ENCODE peak calls at places on chromosomes 7 and 10, in ten cellular contexts. Q, W, K, V, S, R, B, X, E and M are unnamed samples.

GRCh38 chr7:123692471-123692877 is 36.8 kb downstream of the LMOD2 start:
- ATAC-seq in S (no peak), K (peak), Q (no peak), X (no peak), V (no peak), B (no peak), W (no peak), R (no peak), E (no peak), M (no peak)

GRCh38 chr10:59000162-59000825 is 176.1 kb upstream of the PHYHIPL start:
- ATAC-seq in E (no peak), S (no peak), W (no peak), Q (no peak), K (peak), R (no peak), B (no peak), X (no peak), V (no peak), M (no peak)

GRCh38 chr7:73830872-73831655 is at the start of gene CLDN4:
- ATAC-seq in W (no peak), V (no peak), Q (no peak), K (no peak), X (no peak), S (peak), B (peak), E (no peak), R (no peak), M (no peak)

GRCh38 chr10:89611282-89611681 is 33.8 kb downstream of the PANK1 start:
- ATAC-seq in X (no peak), V (no peak), B (no peak), R (no peak), K (no peak), E (no peak), W (no peak), Q (no peak), S (no peak), M (no peak)

GRCh38 chr10:29648114-29648982 is 13.6 kb upstream of the SVIL start:
- ATAC-seq in Q (peak), X (peak), K (peak), S (no peak), R (peak), B (peak), V (no peak), E (peak), W (peak), M (peak)

GRCh38 chr10:128578766-128579165 is 452.5 kb upstream of the MKI67 start:
- ATAC-seq in R (no peak), Q (no peak), B (no peak), S (no peak), X (no peak), E (no peak), W (no peak), K (no peak), V (no peak), M (no peak)

GRCh38 chr10:62647375-62648092 is 157.0 kb upstream of the ADO start:
- ATAC-seq in B (no peak), V (peak), S (no peak), R (no peak), Q (no peak), E (peak), W (peak), X (peak), K (no peak), M (peak)

GRCh38 chr10:103982639-103983038 is 15.7 kb downstream of the SLK start:
- ATAC-seq in V (no peak), W (no peak), B (peak), K (no peak), R (no peak), E (no peak), Q (no peak), X (no peak), S (no peak), M (no peak)

GRCh38 chr7:105655901-105656380 is 74.6 kb upstream of the EFCAB10 start:
- ATAC-seq in E (no peak), K (no peak), S (no peak), B (no peak), W (no peak), X (no peak), V (no peak), R (no peak), Q (no peak), M (no peak)

GRCh38 chr7:32536585-32536984 is 41.3 kb downstream of the AVL9 start:
- ATAC-seq in X (no peak), W (no peak), Q (no peak), S (no peak), K (peak), B (no peak), V (no peak), R (no peak), E (no peak), M (no peak)

GRCh38 chr7:116863168-116863670 is 832 bp downstream of the CAPZA2 start:
- ATAC-seq in S (no peak), K (peak), R (no peak), Q (no peak), X (no peak), E (no peak), V (no peak), B (peak), W (no peak), M (no peak)

GRCh38 chr10:28217848-28218247 is 85.0 kb downstream of the MPP7 start:
- ATAC-seq in B (no peak), S (no peak), W (peak), V (no peak), E (peak), Q (no peak), K (no peak), X (peak), R (peak), M (peak)

GRCh38 chr7:50367570-50367969 is 63.1 kb downstream of the IKZF1 start:
- ATAC-seq in B (no peak), K (no peak), E (peak), S (no peak), V (no peak), W (peak), X (peak), Q (no peak), R (peak), M (peak)

GRCh38 chr7:97117035-97117371 is 495 bp upstream of the SDHAF3 start:
- ATAC-seq in V (no peak), E (no peak), Q (peak), S (no peak), K (peak), W (no peak), X (no peak), B (no peak), R (no peak), M (no peak)

GRCh38 chr7:50379082-50379481 is 71.1 kb downstream of the FIGNL1 start:
- ATAC-seq in R (peak), K (no peak), S (peak), W (peak), V (no peak), Q (no peak), B (no peak), X (no peak), E (peak), M (no peak)

GRCh38 chr7:1249731-1250130 is 17.1 kb downstream of the UNCX start:
- ATAC-seq in Q (peak), B (no peak), X (no peak), S (no peak), E (no peak), W (no peak), V (no peak), K (no peak), R (no peak), M (no peak)

GRCh38 chr10:92062273-92062672 is 138.7 kb downstream of the BTAF1 start:
- ATAC-seq in V (no peak), E (no peak), S (no peak), Q (no peak), B (no peak), W (no peak), X (no peak), K (peak), R (no peak), M (no peak)